ENCODE peak calls at places on chromosomes 11 and 22, in seven cellular contexts. O, G, J, R, I, U and P are unnamed samples.

GRCh38 chr11:126654886-126655806 is 299.7 kb downstream of the ST3GAL4 start:
- DNase-seq in O (no peak), G (peak; percentile 40), J (no peak), R (no peak), I (no peak), U (no peak), P (no peak)

GRCh38 chr11:14366936-14367335 is 8.0 kb upstream of the RRAS2 start:
- DNase-seq in O (no peak), G (no peak), J (no peak), R (no peak), I (no peak), U (no peak), P (no peak)

GRCh38 chr11:111934301-111934700 is 2.8 kb upstream of the DIXDC1 start:
- DNase-seq in O (no peak), G (no peak), J (no peak), R (peak; percentile 15), I (no peak), U (no peak), P (no peak)

GRCh38 chr11:74611369-74611861 is 19.0 kb downstream of the POLD3 start:
- DNase-seq in O (peak; percentile 87), G (peak; percentile 55), J (peak; percentile 68), R (no peak), I (peak; percentile 70), U (no peak), P (no peak)

GRCh38 chr11:134001596-134001995 is 44.8 kb upstream of the IGSF9B start:
- DNase-seq in O (no peak), G (no peak), J (no peak), R (no peak), I (no peak), U (no peak), P (no peak)

GRCh38 chr22:36461665-36462474 is 19.6 kb downstream of the TXN2 start:
- DNase-seq in O (peak; percentile 94), G (peak; percentile 99), J (peak; percentile 94), R (peak; percentile 81), I (peak; percentile 97), U (peak; percentile 64), P (no peak)

GRCh38 chr11:34395916-34396555 is 38.2 kb upstream of the ABTB2 start:
- DNase-seq in O (peak; percentile 74), G (no peak), J (peak; percentile 55), R (no peak), I (no peak), U (no peak), P (no peak)

GRCh38 chr11:50174189-50174588 is 141.5 kb downstream of the OR4C45 start:
- DNase-seq in O (peak; percentile 11), G (no peak), J (no peak), R (no peak), I (peak; percentile 8), U (no peak), P (no peak)

GRCh38 chr11:66037327-66037726 is 11.0 kb upstream of the CATSPER1 start:
- DNase-seq in O (no peak), G (no peak), J (no peak), R (no peak), I (no peak), U (no peak), P (no peak)

GRCh38 chr11:33001281-33001680 is 14.4 kb upstream of the DEPDC7 start:
- DNase-seq in O (peak; percentile 10), G (no peak), J (no peak), R (no peak), I (peak; percentile 98), U (no peak), P (no peak)

GRCh38 chr11:83054904-83055380 is 16.8 kb downstream of the RAB30 start:
- DNase-seq in O (no peak), G (no peak), J (no peak), R (no peak), I (peak; percentile 30), U (no peak), P (no peak)

GRCh38 chr22:23384451-23384850 is 195.6 kb downstream of the IGLL1 start:
- DNase-seq in O (no peak), G (no peak), J (no peak), R (no peak), I (no peak), U (no peak), P (no peak)

GRCh38 chr11:28760676-28761390 is 652.6 kb downstream of the METTL15 start:
- DNase-seq in O (peak; percentile 27), G (peak; percentile 19), J (peak; percentile 12), R (no peak), I (no peak), U (no peak), P (no peak)

GRCh38 chr11:72364754-72365153 is 69.6 kb downstream of the CLPB start:
- DNase-seq in O (no peak), G (no peak), J (no peak), R (no peak), I (no peak), U (no peak), P (no peak)

GRCh38 chr22:39463931-39464390 is 7.1 kb downstream of the MGAT3 start:
- DNase-seq in O (no peak), G (no peak), J (no peak), R (no peak), I (peak; percentile 86), U (no peak), P (no peak)

DNA sequence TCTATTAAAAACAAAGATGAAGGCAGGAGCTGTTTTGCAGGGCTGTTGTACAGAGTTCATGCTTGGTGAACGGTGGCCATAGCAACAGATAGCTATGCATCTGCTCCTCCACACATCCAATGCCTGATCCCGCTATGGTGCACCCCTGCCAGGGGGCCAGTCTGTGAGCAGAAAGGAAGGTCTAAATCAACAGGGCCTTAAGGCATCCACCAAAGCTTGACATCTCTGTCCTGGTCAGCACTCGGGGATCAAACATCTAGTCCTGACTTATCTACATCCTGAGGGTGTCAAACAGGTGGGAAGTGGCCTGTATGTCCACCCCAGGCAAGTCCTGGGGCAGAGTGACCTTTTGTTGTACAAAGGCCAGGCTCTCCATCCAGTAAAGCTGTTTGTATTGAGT is 36.3 kb downstream of the DKK3 start:
- DNase-seq in O (no peak), G (no peak), J (no peak), R (no peak), I (no peak), U (no peak), P (no peak)
- H2BK120ac ChIP-seq in O (peak overlapping the region; percentile 66), G (no peak overlapping the region), J (no peak overlapping the region), R (no peak overlapping the region), I (no peak overlapping the region), U (no peak overlapping the region), P (no peak overlapping the region)

DNA sequence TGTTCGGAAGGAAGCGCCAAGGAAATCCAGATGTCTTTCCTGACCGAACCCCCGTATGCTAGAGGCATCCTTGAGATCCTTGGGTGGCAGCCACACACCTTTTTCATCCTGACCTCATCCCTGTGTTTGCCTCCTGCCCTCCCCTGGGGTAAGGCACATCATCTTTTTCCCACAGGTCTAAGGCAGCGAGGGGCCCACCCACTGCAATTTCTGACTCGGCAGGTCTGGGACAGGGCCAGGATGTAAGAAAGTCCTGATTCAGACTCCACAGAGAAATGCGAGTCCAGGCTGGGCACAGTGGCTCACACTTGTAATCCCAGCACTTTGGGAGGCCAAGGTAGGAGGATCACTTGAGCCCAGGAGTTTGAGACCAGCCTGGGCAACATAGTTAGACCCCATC is 10.5 kb downstream of the ZMAT5 start:
- DNase-seq in O (no peak), G (no peak), J (no peak), R (no peak), I (no peak), U (no peak), P (no peak)
- H2BK120ac ChIP-seq in O (no peak overlapping the region), G (no peak overlapping the region), J (no peak overlapping the region), R (no peak overlapping the region), I (no peak overlapping the region), U (no peak overlapping the region), P (no peak overlapping the region)

GRCh38 chr22:29092243-29092642 is 19.4 kb downstream of the KREMEN1 start:
- DNase-seq in O (no peak), G (no peak), J (no peak), R (no peak), I (no peak), U (no peak), P (no peak)

GRCh38 chr22:29093030-29093429 is 20.2 kb downstream of the KREMEN1 start:
- DNase-seq in O (no peak), G (no peak), J (no peak), R (no peak), I (no peak), U (no peak), P (no peak)

GRCh38 chr22:29095459-29095858 is 22.6 kb downstream of the KREMEN1 start:
- DNase-seq in O (no peak), G (no peak), J (no peak), R (no peak), I (no peak), U (no peak), P (no peak)

GRCh38 chr22:29093980-29094379 is 21.1 kb downstream of the KREMEN1 start:
- DNase-seq in O (no peak), G (no peak), J (no peak), R (no peak), I (no peak), U (no peak), P (no peak)

DNA sequence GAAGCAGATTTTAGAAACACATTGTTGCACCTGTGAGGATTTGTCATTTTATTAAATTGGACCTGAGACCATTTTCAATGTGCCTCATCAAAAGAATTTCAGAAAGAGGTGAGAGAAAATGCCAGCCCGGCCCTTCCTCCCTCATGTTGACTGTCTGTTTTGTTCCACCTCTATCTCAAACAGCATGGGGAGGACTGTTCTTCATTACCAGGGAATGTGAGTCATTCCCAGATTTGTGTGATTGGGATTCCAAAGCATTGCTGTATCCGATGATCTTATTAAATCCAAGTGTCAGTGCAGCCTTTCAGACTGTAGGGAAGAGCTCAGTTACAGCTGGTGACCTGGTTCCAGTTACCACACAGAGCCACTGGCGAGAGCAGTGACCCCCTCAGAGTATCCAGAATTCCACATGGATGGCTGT is 20.7 kb downstream of the KREMEN1 start:
- DNase-seq in O (peak; percentile 70), G (no peak), J (peak; percentile 52), R (no peak), I (no peak), U (no peak), P (no peak)
- H2BK120ac ChIP-seq in O (no peak overlapping the region), G (no peak overlapping the region), J (no peak overlapping the region), R (no peak overlapping the region), I (no peak overlapping the region), U (no peak overlapping the region), P (no peak overlapping the region)

GRCh38 chr11:67541198-67541597 is 18.0 kb upstream of the CABP2 start:
- DNase-seq in O (no peak), G (no peak), J (no peak), R (no peak), I (no peak), U (no peak), P (no peak)

GRCh38 chr11:67539588-67539987 is 16.3 kb upstream of the CABP2 start:
- DNase-seq in O (no peak), G (no peak), J (no peak), R (no peak), I (no peak), U (no peak), P (no peak)

GRCh38 chr11:67538823-67539505 is 15.7 kb upstream of the CABP2 start:
- DNase-seq in O (no peak), G (no peak), J (no peak), R (no peak), I (no peak), U (no peak), P (no peak)

GRCh38 chr11:67535577-67535976 is 12.3 kb upstream of the CABP2 start:
- DNase-seq in O (no peak), G (no peak), J (no peak), R (no peak), I (no peak), U (no peak), P (no peak)

DNA sequence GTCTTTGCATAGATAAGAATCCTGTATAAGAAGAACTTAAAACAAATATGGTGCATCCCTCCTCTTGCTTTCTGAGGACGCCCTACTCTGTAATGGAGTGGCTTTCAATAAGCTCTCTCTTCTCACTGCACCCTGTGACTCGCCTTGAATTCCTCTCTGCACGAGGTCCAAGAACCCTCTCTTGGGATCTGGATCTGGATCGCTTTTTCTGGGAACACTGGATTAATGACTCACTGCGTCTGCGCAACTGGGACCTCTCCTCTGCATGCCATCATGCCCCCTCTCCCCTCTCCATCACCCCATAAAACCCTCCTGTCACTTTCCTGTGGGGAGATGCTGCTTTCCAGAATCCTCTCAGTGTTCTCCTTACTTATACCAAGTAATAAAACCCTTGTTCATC is 15.1 kb upstream of the CABP2 start:
- DNase-seq in O (no peak), G (no peak), J (no peak), R (no peak), I (no peak), U (no peak), P (no peak)
- H2BK120ac ChIP-seq in O (no peak overlapping the region), G (no peak overlapping the region), J (no peak overlapping the region), R (no peak overlapping the region), I (no peak overlapping the region), U (no peak overlapping the region), P (no peak overlapping the region)